ENCODE peak calls at places on chromosomes 13 and 19, in ten cellular contexts. C is type B pancreatic cell; W is COR-L47; B is stimulated activated CD8-positive, alpha-beta memory T cell treated with anti-CD3 and anti-CD28 coated beads, Interleukin-4, amount 100 ng/mL, for 1 hour; R is activated CD4-positive, CD25-positive, alpha-beta regulatory T cell; O is T-cell; H is AG08395; V is T-helper 2 cell; P is A549; Q is HCT116. Z is an unnamed sample.
A peak's percentile ranks its signal among the peaks of the same experiment; 100 is the strongest.

GRCh38 chr19:45090034-45090433 is 2.9 kb upstream of the PPP1R37 start:
- DNase-seq in C (no peak), W (no peak), B (no peak), R (no peak), O (no peak), H (no peak), V (no peak), P (no peak), Q (no peak), Z (no peak)

GRCh38 chr13:100100115-100100879 is 11.4 kb downstream of the PCCA start:
- DNase-seq in C (no peak), W (peak; percentile 36), B (no peak), R (no peak), O (no peak), H (peak; percentile 12), V (no peak), P (peak; percentile 19), Q (no peak), Z (no peak)

GRCh38 chr13:111241006-111241755 is 79.3 kb upstream of the TEX29 start:
- DNase-seq in C (no peak), W (no peak), B (no peak), R (no peak), O (no peak), H (no peak), V (no peak), P (no peak), Q (no peak), Z (no peak)

GRCh38 chr13:50518791-50519201 is 324.7 kb downstream of the DLEU7 start:
- DNase-seq in C (no peak), W (no peak), B (no peak), R (no peak), O (no peak), H (no peak), V (no peak), P (no peak), Q (no peak), Z (no peak)

GRCh38 chr13:97353927-97354326 is 80.0 kb upstream of the RAP2A start:
- DNase-seq in C (no peak), W (no peak), B (no peak), R (no peak), O (no peak), H (peak; percentile 35), V (no peak), P (no peak), Q (no peak), Z (no peak)

GRCh38 chr19:1901940-1902404 is 3.2 kb upstream of the ADAT3 start:
- DNase-seq in C (no peak), W (no peak), B (no peak), R (no peak), O (no peak), H (no peak), V (no peak), P (no peak), Q (no peak), Z (no peak)

GRCh38 chr13:51646041-51646670 is 61.9 kb downstream of the WDFY2 start:
- DNase-seq in C (no peak), W (no peak), B (no peak), R (no peak), O (no peak), H (no peak), V (peak; percentile 24), P (no peak), Q (no peak), Z (no peak)

GRCh38 chr13:46183018-46183940 is 1.3 kb upstream of the LCP1 start:
- DNase-seq in C (no peak), W (no peak), B (no peak), R (no peak), O (no peak), H (no peak), V (no peak), P (no peak), Q (no peak), Z (no peak)

GRCh38 chr13:114211446-114211845 is 23.3 kb upstream of the CDC16 start:
- DNase-seq in C (no peak), W (peak; percentile 51), B (no peak), R (no peak), O (no peak), H (no peak), V (no peak), P (no peak), Q (no peak), Z (no peak)

GRCh38 chr19:54532528-54532927 is 29.9 kb downstream of the LAIR2 start:
- DNase-seq in C (no peak), W (no peak), B (no peak), R (no peak), O (no peak), H (no peak), V (peak; percentile 5), P (no peak), Q (no peak), Z (no peak)

Z was measured in central memory CD8-positive, alpha-beta T cell.